ENCODE peak calls at places on chromosome 4, in six cellular contexts. G, I, O, Y, E and J are unnamed samples.

GRCh38 chr4:26525136-26525535 is 34.9 kb upstream of the CCKAR start:
- DNase-seq in G (peak), Y (no peak), O (peak), E (no peak), I (peak), J (no peak)

GRCh38 chr4:37722000-37722638 is 35.9 kb upstream of the RELL1 start:
- DNase-seq in O (no peak), I (no peak), G (no peak), Y (no peak), E (no peak), J (no peak)

GRCh38 chr4:101035522-101035921 is 311.8 kb downstream of the PPP3CA start:
- DNase-seq in G (no peak), I (peak), E (no peak), Y (no peak), O (no peak), J (no peak)

GRCh38 chr4:84378277-84378838 is 120.7 kb downstream of the NKX6-1 start:
- DNase-seq in O (no peak), E (no peak), G (no peak), I (no peak), Y (no peak), J (no peak)

GRCh38 chr4:186169942-186170802 is 21.2 kb upstream of the CYP4V2 start:
- DNase-seq in I (no peak), E (no peak), O (no peak), Y (no peak), G (no peak), J (no peak)

GRCh38 chr4:152983221-152983620 is 47.1 kb downstream of the FHDC1 start:
- DNase-seq in G (no peak), I (peak), O (no peak), E (peak), Y (no peak), J (no peak)

GRCh38 chr4:171629737-171630136 is 183.5 kb upstream of the GALNTL6 start:
- DNase-seq in Y (no peak), O (no peak), I (peak), E (peak), G (no peak), J (peak)

GRCh38 chr4:118746251-118746919 is 61.2 kb downstream of the METTL14 start:
- DNase-seq in E (no peak), I (no peak), O (no peak), G (no peak), Y (no peak), J (no peak)

GRCh38 chr4:183987529-183987946 is 82.4 kb downstream of the STOX2 start:
- DNase-seq in O (peak), I (peak), Y (peak), G (peak), E (peak), J (no peak)

GRCh38 chr4:113406723-113407016 is 354.9 kb downstream of the CAMK2D start:
- DNase-seq in O (no peak), G (no peak), E (no peak), I (no peak), Y (no peak), J (no peak)

GRCh38 chr4:165877291-165877690 is 4.3 kb downstream of the TLL1 start:
- DNase-seq in I (no peak), O (no peak), Y (no peak), G (no peak), E (no peak), J (no peak)

GRCh38 chr4:153467154-153467896 is 1.2 kb downstream of the TMEM131L start:
- DNase-seq in E (peak), Y (no peak), O (no peak), I (peak), G (peak), J (no peak)

GRCh38 chr4:56050584-56050983 is 101.8 kb downstream of the CEP135 start:
- DNase-seq in I (peak), O (no peak), E (no peak), G (no peak), Y (no peak), J (no peak)

GRCh38 chr4:71126719-71127118 is 133.3 kb downstream of the DCK start:
- DNase-seq in E (no peak), G (peak), I (no peak), O (peak), Y (no peak), J (no peak)

GRCh38 chr4:80201326-80202151 is 4.2 kb downstream of the PRDM8 start:
- DNase-seq in Y (no peak), G (peak), E (no peak), O (peak), I (peak), J (no peak)

GRCh38 chr4:41106694-41107419 is 107.5 kb downstream of the APBB2 start:
- DNase-seq in I (no peak), E (no peak), G (no peak), O (no peak), Y (no peak), J (no peak)

GRCh38 chr4:41106081-41106480 is 108.3 kb downstream of the APBB2 start:
- DNase-seq in Y (no peak), O (no peak), E (no peak), I (peak), G (no peak), J (no peak)

GRCh38 chr4:41110050-41110449 is 104.3 kb downstream of the APBB2 start:
- DNase-seq in I (no peak), O (no peak), Y (no peak), G (no peak), E (no peak), J (no peak)

GRCh38 chr4:41111796-41112195 is 102.5 kb downstream of the APBB2 start:
- DNase-seq in G (no peak), E (no peak), O (no peak), I (no peak), Y (no peak), J (no peak)

GRCh38 chr4:41108481-41108880 is 105.9 kb downstream of the APBB2 start:
- DNase-seq in Y (no peak), I (no peak), G (no peak), E (no peak), O (no peak), J (no peak)
- H2BK15ac ChIP-seq in Y (no peak), I (no peak), G (no peak), E (no peak), O (no peak), J (no peak)

GRCh38 chr4:122953924-122954323 is 31.5 kb upstream of the NUDT6 start:
- DNase-seq in E (no peak), Y (no peak), O (no peak), G (no peak), I (no peak), J (no peak)

DNA sequence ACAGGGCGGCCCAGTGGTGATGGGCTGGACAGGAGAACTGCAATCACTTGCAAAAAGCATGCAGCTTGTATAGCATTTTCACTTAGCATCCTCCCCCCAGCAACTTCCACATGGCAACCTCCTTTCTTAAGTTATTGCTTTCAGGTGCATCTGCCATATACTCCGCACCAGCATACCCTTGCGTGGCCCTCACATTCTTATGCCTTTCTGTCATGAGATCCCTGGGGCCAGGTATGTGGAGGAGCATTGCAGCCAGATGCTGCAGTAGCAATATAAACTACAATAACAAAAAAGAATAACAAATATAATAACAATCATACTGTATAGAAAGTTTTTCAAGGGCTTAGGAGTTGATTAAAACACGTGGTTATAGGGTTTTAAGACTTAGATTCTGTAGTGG is 26.3 kb upstream of the NUDT6 start:
- DNase-seq in O (no peak), E (no peak), I (no peak), Y (no peak), G (no peak), J (no peak)
- H2BK15ac ChIP-seq in O (no peak), E (no peak), I (no peak), Y (no peak), G (no peak), J (no peak)

GRCh38 chr4:41373221-41373620 is 116.5 kb downstream of the UCHL1 start:
- DNase-seq in G (no peak), E (no peak), Y (no peak), I (no peak), O (no peak), J (no peak)
- H2BK15ac ChIP-seq in G (peak), E (no peak), Y (no peak), I (no peak), O (no peak), J (no peak)

GRCh38 chr4:4627906-4628305 is 86.1 kb upstream of the STX18 start:
- DNase-seq in I (no peak), O (no peak), E (no peak), G (no peak), Y (no peak), J (no peak)
- H2BK15ac ChIP-seq in I (no peak), O (no peak), E (no peak), G (no peak), Y (no peak), J (no peak)

GRCh38 chr4:177177446-177178160 is 132.1 kb upstream of the NEIL3 start:
- DNase-seq in Y (no peak), G (peak), E (no peak), I (no peak), O (peak), J (no peak)
- H2BK15ac ChIP-seq in Y (no peak), G (no peak), E (no peak), I (no peak), O (peak), J (no peak)

DNA sequence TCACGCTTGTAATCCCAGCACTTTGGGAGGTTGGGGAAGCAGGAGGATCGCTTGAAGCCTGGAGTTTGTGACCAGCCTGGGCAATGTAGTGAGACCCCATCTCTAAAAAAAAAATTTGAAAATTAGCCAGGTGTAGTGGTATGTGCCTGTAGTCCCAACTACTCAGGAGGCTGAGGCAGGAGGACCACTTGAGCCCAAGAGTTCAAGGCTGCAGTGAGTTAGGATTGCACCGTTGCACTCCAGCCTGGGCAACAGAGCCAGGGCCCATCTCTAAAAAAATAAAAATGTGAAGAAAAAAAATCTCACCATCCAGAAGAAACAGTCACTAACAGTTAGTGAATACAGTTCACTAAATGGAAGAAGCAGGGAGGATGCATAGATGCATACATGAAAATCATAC is 34.8 kb downstream of the TMEM271 start:
- DNase-seq in G (no peak), O (no peak), I (no peak), E (no peak), Y (no peak), J (no peak)
- H2BK15ac ChIP-seq in G (no peak), O (no peak), I (no peak), E (no peak), Y (no peak), J (no peak)

GRCh38 chr4:125750827-125751466 is 436.2 kb downstream of the FAT4 start:
- DNase-seq in O (peak), G (peak), Y (peak), E (peak), I (peak), J (no peak)

GRCh38 chr4:125750399-125750798 is 435.6 kb downstream of the FAT4 start:
- DNase-seq in Y (no peak), E (no peak), O (peak), G (no peak), I (no peak), J (no peak)

GRCh38 chr4:125744891-125745364 is 430.2 kb downstream of the FAT4 start:
- DNase-seq in E (no peak), O (no peak), I (no peak), G (no peak), Y (no peak), J (no peak)

DNA sequence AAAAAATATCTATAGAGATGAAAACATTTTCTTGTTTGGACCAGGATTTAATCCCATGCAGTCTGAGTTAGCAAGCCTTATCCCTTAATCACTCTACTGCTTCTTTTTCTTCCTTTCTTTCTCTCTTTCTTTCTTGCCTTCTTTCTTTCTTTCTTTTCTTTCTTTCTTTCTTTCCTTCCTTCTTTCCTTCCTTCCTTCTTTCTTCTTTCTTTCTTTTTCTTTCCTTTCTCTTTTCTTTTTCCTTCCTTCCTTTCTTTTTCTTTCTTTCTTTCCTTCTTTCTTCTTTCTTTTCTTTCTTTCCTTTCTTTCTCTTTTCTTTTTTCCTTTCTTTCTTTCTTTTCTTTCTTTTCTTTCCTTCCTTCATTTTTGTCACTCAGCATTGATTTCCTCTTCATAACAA is 434.6 kb downstream of the FAT4 start:
- DNase-seq in O (no peak), E (no peak), Y (no peak), I (no peak), G (no peak), J (no peak)
- H2BK15ac ChIP-seq in O (no peak), E (no peak), Y (no peak), I (no peak), G (no peak), J (no peak)